ENCODE peak calls at places on chromosomes 4 and X, in four cellular contexts. C is IMR-90, N is mesendoderm, P is H1. E is an unnamed sample.

GRCh38 chrX:73855546-73855945 is 292.5 kb downstream of the CHIC1 start:
- DNase-seq in N (peak; percentile 63), C (peak; percentile 70), P (peak; percentile 68), E (peak; percentile 71)

GRCh38 chrX:80423744-80424143 is 3.5 kb downstream of the TENT5D start:
- DNase-seq in C (no peak), N (no peak), P (no peak), E (no peak)

GRCh38 chrX:115047181-115047580 is 29.8 kb upstream of the IL13RA2 start:
- DNase-seq in C (peak; percentile 49), P (no peak), N (no peak), E (no peak)

GRCh38 chr4:167721574-167721973 is 370.8 kb upstream of the ANXA10 start:
- DNase-seq in N (no peak), C (no peak), P (no peak), E (no peak)

GRCh38 chr4:100391913-100392312 is 125.9 kb downstream of the EMCN start:
- DNase-seq in N (no peak), C (peak; percentile 43), P (no peak), E (no peak)

GRCh38 chrX:100587846-100588245 is 3.1 kb downstream of the TNMD start:
- DNase-seq in P (no peak), N (no peak), C (no peak), E (no peak)

GRCh38 chr4:123305746-123306145 is 90.8 kb upstream of the SPRY1 start:
- DNase-seq in P (no peak), C (no peak), N (no peak), E (no peak)

GRCh38 chrX:65451663-65452062 is 82.9 kb downstream of the LAS1L start:
- DNase-seq in C (peak; percentile 33), P (no peak), N (peak; percentile 55), E (no peak)

GRCh38 chr4:98801259-98801725 is 127.6 kb downstream of the EIF4E start:
- DNase-seq in C (no peak), N (peak; percentile 50), P (no peak), E (no peak)

GRCh38 chrX:19005909-19006308 is 22.0 kb upstream of the PHKA2 start:
- DNase-seq in C (no peak), P (no peak), N (peak; percentile 7), E (no peak)

GRCh38 chrX:129145898-129146297 is 377.4 kb downstream of the SMARCA1 start:
- DNase-seq in P (no peak), N (no peak), C (no peak), E (no peak)

GRCh38 chr4:67779631-67780030 is 25.4 kb upstream of the GNRHR start:
- DNase-seq in C (no peak), N (no peak), P (no peak), E (no peak)

GRCh38 chr4:141352775-141353544 is 132.3 kb downstream of the ZNF330 start:
- DNase-seq in P (no peak), C (peak; percentile 89), N (peak; percentile 87), E (no peak)

GRCh38 chr4:26248647-26249046 is 72.2 kb upstream of the RBPJ start:
- DNase-seq in P (no peak), C (peak; percentile 88), N (no peak), E (no peak)

GRCh38 chrX:36721990-36722389 is 286.2 kb upstream of the FAM47C start:
- DNase-seq in N (no peak), P (no peak), C (no peak), E (no peak)

GRCh38 chr4:26377352-26378311 is 56.8 kb downstream of the RBPJ start:
- DNase-seq in C (no peak), N (no peak), P (no peak), E (no peak)

GRCh38 chr4:179344861-179345260 is 1902.6 kb upstream of the AGA start:
- DNase-seq in N (no peak), C (no peak), P (no peak), E (no peak)

GRCh38 chrX:104324871-104325585 is 70.3 kb upstream of the ESX1 start:
- DNase-seq in P (no peak), C (peak; percentile 42), N (no peak), E (no peak)

GRCh38 chr4:73922766-73923630 is 53.8 kb downstream of the CXCL1 start:
- DNase-seq in P (no peak), C (peak; percentile 59), N (no peak), E (no peak)

GRCh38 chrX:105323951-105324350 is 103.5 kb upstream of the TEX13A start:
- DNase-seq in N (peak; percentile 6), C (peak; percentile 40), P (no peak), E (no peak)

GRCh38 chr4:154192585-154192984 is 299.0 kb downstream of the DCHS2 start:
- DNase-seq in P (no peak), C (no peak), N (no peak), E (no peak)

GRCh38 chr4:6765703-6766102 is 16.8 kb upstream of the KIAA0232 start:
- DNase-seq in N (no peak), C (no peak), P (no peak), E (no peak)

GRCh38 chrX:141221611-141222010 is 20.7 kb downstream of the SPANXC start:
- DNase-seq in P (no peak), N (no peak), C (no peak), E (no peak)

GRCh38 chr4:13705521-13706035 is 78.1 kb upstream of the BOD1L1 start:
- DNase-seq in P (no peak), C (no peak), N (peak; percentile 0), E (peak; percentile 28)

GRCh38 chr4:115272185-115272584 is 158.8 kb upstream of the NDST4 start:
- DNase-seq in N (no peak), C (no peak), P (no peak), E (no peak)

GRCh38 chrX:103607385-103608304 is at the start of gene TCEAL3:
- DNase-seq in C (peak; percentile 26), N (peak; percentile 22), P (peak; percentile 69), E (peak; percentile 82)

GRCh38 chr4:113750315-113750714 is 11.2 kb downstream of the CAMK2D start:
- DNase-seq in N (no peak), C (no peak), P (no peak), E (no peak)

GRCh38 chrX:18422325-18422724 is 3.1 kb upstream of the CDKL5 start:
- DNase-seq in N (no peak), P (no peak), C (peak; percentile 94), E (no peak)

GRCh38 chr4:48432017-48432416 is 51.1 kb upstream of the SLC10A4 start:
- DNase-seq in N (no peak), C (no peak), P (no peak), E (no peak)

GRCh38 chr4:22417408-22417807 is 98.5 kb downstream of the ADGRA3 start:
- DNase-seq in P (no peak), N (no peak), C (no peak), E (no peak)

GRCh38 chrX:10512258-10512657 is 108.1 kb downstream of the MID1 start:
- DNase-seq in N (no peak), C (peak; percentile 58), P (no peak), E (no peak)

GRCh38 chr4:10098770-10099139 is 17.8 kb downstream of the WDR1 start:
- DNase-seq in C (peak; percentile 80), N (no peak), P (no peak), E (no peak)

GRCh38 chr4:61427099-61427817 is 227.1 kb downstream of the ADGRL3 start:
- DNase-seq in N (no peak), C (no peak), P (no peak), E (no peak)

GRCh38 chr4:1577818-1578217 is 106.3 kb downstream of the FAM53A start:
- DNase-seq in N (no peak), P (no peak), C (no peak), E (no peak)

GRCh38 chr4:176753049-176753448 is 39.7 kb downstream of the VEGFC start:
- DNase-seq in P (no peak), C (peak; percentile 95), N (peak; percentile 37), E (no peak)
- H4K5ac ChIP-seq in P (no peak overlapping the region), C (no peak overlapping the region), N (no peak overlapping the region), E (no peak overlapping the region)

DNA sequence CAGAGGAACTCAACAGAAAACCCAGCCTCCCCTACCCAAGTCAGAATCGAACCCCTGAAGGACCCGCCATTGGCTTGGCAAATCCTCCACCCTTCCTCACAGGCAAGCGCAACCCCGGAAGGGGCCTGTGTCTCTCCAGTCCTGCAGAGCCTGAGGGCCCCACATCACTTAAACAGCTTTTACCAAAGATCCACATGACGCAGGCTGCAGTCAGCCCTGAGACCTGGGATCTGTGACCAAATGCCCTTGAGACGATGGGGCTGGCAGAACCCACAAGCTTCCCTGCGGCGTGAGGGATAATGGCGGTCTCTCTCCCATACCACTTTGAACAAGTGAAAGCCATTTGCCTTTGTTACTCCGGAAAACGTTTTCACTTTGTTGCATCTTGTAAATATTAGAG is 54.9 kb downstream of the ACOX3 start:
- DNase-seq in N (no peak), C (no peak), P (no peak), E (no peak)
- H4K5ac ChIP-seq in N (no peak overlapping the region), C (no peak overlapping the region), P (no peak overlapping the region), E (no peak overlapping the region)

GRCh38 chr4:92618968-92619367 is 315.2 kb downstream of the GRID2 start:
- DNase-seq in P (no peak), N (no peak), C (peak; percentile 0), E (no peak)
- H4K5ac ChIP-seq in P (no peak overlapping the region), N (no peak overlapping the region), C (no peak overlapping the region), E (no peak overlapping the region)

GRCh38 chr4:59175588-59175987 is 2024.5 kb upstream of the ADGRL3 start:
- DNase-seq in P (no peak), N (no peak), C (no peak), E (no peak)

GRCh38 chr4:59180969-59181368 is 2019.2 kb upstream of the ADGRL3 start:
- DNase-seq in C (no peak), N (no peak), P (no peak), E (no peak)

GRCh38 chr4:59180161-59180560 is 2020.0 kb upstream of the ADGRL3 start:
- DNase-seq in N (no peak), P (no peak), C (no peak), E (no peak)

DNA sequence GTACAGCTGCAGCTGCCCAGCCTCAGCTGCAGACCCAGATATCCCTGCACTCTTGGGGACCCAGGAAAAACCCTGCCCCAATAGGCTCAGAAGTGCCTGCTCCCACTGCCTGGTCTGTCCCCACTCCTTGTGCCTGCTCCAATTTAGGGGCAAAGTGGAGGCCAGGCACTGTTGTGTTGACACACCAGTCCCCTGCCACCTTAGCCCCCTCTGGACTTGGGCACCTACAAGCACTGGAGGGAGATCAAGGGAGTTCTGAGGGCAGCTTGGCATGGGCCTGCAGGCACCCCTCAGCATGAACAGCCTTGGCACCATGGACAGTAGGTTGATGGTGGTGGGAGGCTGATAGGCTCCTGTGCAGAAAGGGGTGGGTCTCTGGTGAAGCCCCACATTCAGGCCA is 2020.8 kb upstream of the ADGRL3 start:
- DNase-seq in N (no peak), C (no peak), P (no peak), E (no peak)
- H4K5ac ChIP-seq in N (no peak overlapping the region), C (no peak overlapping the region), P (no peak overlapping the region), E (no peak overlapping the region)

DNA sequence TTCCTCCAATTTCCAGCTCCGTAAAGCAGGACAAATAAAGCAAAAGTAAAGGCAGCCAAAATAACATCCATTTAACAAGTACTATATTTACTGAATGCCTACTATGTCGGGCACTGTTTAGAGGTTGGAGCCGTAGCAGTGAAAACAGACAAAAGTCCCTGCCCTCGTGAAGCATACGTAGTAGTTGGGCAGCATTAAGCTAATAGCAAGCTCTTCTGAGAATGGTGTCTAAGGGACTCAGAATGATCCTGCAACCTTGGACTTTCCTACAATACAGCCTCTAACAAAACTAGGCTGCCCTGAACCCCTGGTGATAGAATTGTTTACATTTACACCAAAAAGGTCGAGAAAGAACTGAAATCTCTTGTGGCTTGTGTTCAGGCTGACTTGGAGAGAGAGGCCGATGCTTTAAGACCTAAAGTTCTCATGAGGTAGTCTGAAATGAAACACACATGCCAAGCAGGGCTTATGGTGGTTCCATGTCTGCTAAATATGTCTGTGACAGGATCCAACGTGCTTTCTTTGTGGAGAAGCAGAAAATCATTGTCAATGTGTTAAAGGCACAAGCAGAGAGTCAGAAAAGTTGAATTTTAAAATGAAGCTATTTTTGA is 876 bp upstream of the PDGFC start:
- DNase-seq in C (peak; percentile 18), N (no peak), P (no peak), E (no peak)
- H4K5ac ChIP-seq in C (peak overlapping the region; percentile 44), N (no peak overlapping the region), P (no peak overlapping the region), E (no peak overlapping the region)

E was measured in H9.